ENCODE peak calls at places on chromosomes 7 and 10, in eight cellular contexts. U is mucosa of descending colon, S is AG04449, B is activated B cell treated with CpG ODN at 0.5 μM for 24 hours, N is vagina, Z is lower leg skin, A is RWPE1, Q is colonic mucosa. V is an unnamed sample.

GRCh38 chr10:100838986-100839385 is 73.8 kb upstream of the SLF2 start:
- DNase-seq in U (no peak), S (no peak), B (no peak), N (no peak), Z (no peak), A (no peak), Q (no peak), V (no peak)

GRCh38 chr7:143003393-143004051 is 23.4 kb downstream of the OR9A2 start:
- DNase-seq in U (no peak), S (no peak), B (no peak), N (no peak), Z (no peak), A (peak; percentile 30), Q (no peak), V (no peak)

GRCh38 chr10:133274751-133275682 is 1.7 kb downstream of the ADAM8 start:
- DNase-seq in U (peak; percentile 55), S (no peak), B (peak; percentile 69), N (no peak), Z (no peak), A (peak; percentile 75), Q (no peak), V (peak; percentile 74)

GRCh38 chr7:151722533-151722932 is 154.4 kb downstream of the PRKAG2 start:
- DNase-seq in U (no peak), S (no peak), B (no peak), N (no peak), Z (no peak), A (no peak), Q (no peak), V (no peak)

GRCh38 chr10:86263209-86263608 is 103.4 kb downstream of the GRID1 start:
- DNase-seq in U (no peak), S (no peak), B (no peak), N (peak; percentile 58), Z (peak; percentile 81), A (no peak), Q (no peak), V (no peak)

GRCh38 chr10:98235876-98236275 is 32.1 kb downstream of the LOXL4 start:
- DNase-seq in U (no peak), S (no peak), B (no peak), N (no peak), Z (no peak), A (no peak), Q (no peak), V (no peak)

GRCh38 chr7:106613861-106614560 is 46.9 kb downstream of the CCDC71L start:
- DNase-seq in U (no peak), S (no peak), B (no peak), N (no peak), Z (no peak), A (no peak), Q (no peak), V (no peak)

GRCh38 chr10:78552261-78552811 is 516.4 kb upstream of the ZMIZ1 start:
- DNase-seq in U (peak; percentile 40), S (peak; percentile 37), B (no peak), N (no peak), Z (no peak), A (no peak), Q (no peak), V (no peak)

GRCh38 chr7:157438121-157439025 is 101.6 kb downstream of the DNAJB6 start:
- DNase-seq in U (no peak), S (no peak), B (no peak), N (no peak), Z (peak; percentile 72), A (no peak), Q (no peak), V (no peak)

GRCh38 chr7:131636092-131636491 is 79.7 kb upstream of the PODXL start:
- DNase-seq in U (no peak), S (no peak), B (no peak), N (no peak), Z (no peak), A (no peak), Q (no peak), V (no peak)

GRCh38 chr7:37410305-37411209 is 38.1 kb downstream of the ELMO1 start:
- DNase-seq in U (no peak), S (no peak), B (no peak), N (no peak), Z (peak; percentile 9), A (no peak), Q (no peak), V (no peak)

GRCh38 chr7:108014200-108014599 is 11.2 kb upstream of the LAMB1 start:
- DNase-seq in U (no peak), S (no peak), B (no peak), N (no peak), Z (no peak), A (no peak), Q (no peak), V (no peak)

GRCh38 chr10:99233000-99233679 is 2.5 kb downstream of the HPSE2 start:
- DNase-seq in U (no peak), S (no peak), B (no peak), N (no peak), Z (no peak), A (no peak), Q (no peak), V (no peak)

DNA sequence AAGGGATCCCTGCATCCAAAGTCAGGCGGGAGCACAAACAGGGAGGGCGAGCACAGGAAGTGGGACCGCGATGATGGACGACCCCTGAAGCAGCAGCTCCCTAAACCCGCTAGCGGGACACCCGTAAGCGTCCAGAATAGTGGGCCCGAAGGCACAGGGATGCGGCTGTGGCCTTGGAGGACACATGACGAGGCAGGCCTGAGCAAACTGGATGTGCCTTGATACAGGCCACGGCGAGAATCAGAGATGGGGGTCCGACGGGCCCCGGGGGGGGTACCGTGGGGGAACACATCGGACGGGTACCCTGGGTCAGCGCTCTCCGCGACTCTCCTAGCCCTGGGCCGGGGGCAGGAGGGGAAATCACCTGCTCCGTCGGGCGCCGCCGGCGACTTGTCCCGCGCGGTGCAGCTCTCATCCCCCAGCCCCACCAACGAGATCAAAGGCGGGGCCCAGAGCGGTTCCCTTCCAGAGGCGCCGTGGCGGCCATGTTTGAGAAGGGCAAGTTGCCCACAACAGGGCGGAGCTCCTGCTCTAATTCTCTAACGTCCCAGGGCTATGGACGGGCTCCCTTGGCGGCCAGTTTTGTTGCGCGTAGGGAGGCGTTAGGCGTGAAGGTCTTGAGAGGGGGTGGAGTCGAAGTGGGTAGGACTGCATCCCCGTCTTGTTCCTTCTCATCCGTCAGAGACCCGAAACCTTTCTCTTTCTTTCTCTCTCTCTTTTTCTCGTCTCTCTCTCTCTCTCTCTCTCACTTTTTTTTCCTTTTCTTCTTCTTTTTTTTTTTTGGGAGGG is at the start of gene CUEDC2:
- DNase-seq in U (peak; percentile 99), S (peak; percentile 61), B (peak; percentile 96), N (no peak), Z (peak; percentile 99), A (peak; percentile 95), Q (peak; percentile 99), V (peak; percentile 95)
- TF ChIP-seq CTCF in U (no peak), S (no peak), B (no peak), N (no peak), Z (no peak), A (no peak), Q (no peak), V (no peak)

GRCh38 chr10:42428534-42428933 is 209.8 kb downstream of the ZNF33B start:
- DNase-seq in U (no peak), S (no peak), B (no peak), N (no peak), Z (no peak), A (peak; percentile 1), Q (no peak), V (no peak)
- TF ChIP-seq CTCF in U (no peak), S (no peak), B (no peak), N (no peak), Z (no peak), A (peak; percentile 47), Q (no peak), V (no peak)

GRCh38 chr10:106614293-106614692 is 550.2 kb downstream of the SORCS1 start:
- DNase-seq in U (no peak), S (no peak), B (no peak), N (no peak), Z (no peak), A (no peak), Q (no peak), V (no peak)

GRCh38 chr10:106608101-106608500 is 556.4 kb downstream of the SORCS1 start:
- DNase-seq in U (no peak), S (no peak), B (no peak), N (no peak), Z (no peak), A (no peak), Q (no peak), V (no peak)

GRCh38 chr10:106609466-106609865 is 555.0 kb downstream of the SORCS1 start:
- DNase-seq in U (no peak), S (no peak), B (no peak), N (no peak), Z (no peak), A (peak; percentile 26), Q (no peak), V (no peak)

GRCh38 chr10:106612381-106612780 is 552.1 kb downstream of the SORCS1 start:
- DNase-seq in U (no peak), S (no peak), B (no peak), N (no peak), Z (no peak), A (no peak), Q (no peak), V (no peak)

GRCh38 chr10:106609867-106610266 is 554.6 kb downstream of the SORCS1 start:
- DNase-seq in U (no peak), S (no peak), B (no peak), N (no peak), Z (no peak), A (no peak), Q (no peak), V (no peak)
- TF ChIP-seq CTCF in U (no peak), S (no peak), B (no peak), N (no peak), Z (no peak), A (no peak), Q (no peak), V (no peak)

DNA sequence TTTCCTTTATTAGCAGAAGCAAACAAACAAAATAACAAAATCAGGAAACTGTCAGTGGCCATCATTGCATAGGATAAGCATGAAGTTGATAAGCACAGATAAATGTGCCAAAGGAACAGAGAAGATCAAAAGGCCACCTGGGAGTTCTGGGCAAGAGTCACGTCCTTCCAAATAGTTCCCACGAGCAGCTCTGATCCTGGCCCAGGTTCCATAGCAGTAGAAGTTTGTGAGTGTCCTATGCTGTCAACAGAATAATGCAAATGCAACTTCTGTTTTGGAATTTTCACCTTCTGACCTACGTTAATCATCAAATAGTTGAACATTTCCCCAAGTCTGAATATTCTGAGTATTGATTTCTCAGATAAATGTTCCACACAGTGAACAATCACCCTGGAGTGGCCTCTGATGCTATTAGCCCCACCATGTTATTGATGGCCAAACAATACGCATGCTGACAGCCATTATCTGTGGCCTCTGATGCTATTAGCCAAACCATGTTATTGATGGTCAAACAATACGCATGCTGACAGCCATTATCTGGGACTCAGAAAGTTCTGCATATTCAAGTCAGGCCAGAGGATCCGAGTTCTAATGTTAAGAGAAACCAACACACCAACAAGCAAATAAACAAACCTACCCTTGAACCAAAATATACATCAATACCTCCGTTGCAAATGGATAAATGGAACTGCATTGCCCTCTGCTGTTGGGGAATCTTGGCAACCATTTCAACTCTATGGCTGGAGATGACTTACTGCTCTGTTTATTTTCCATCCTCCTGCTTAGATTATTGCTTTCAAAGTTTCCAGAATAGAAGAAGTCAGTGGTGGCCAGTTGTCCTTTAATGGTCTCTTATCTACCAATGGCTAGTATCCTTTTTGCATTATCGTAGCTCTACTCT is 63.3 kb downstream of the MRC1 start:
- DNase-seq in U (no peak), S (no peak), B (no peak), N (no peak), Z (no peak), A (peak; percentile 4), Q (peak; percentile 22), V (no peak)
- TF ChIP-seq CTCF in U (no peak), S (peak; percentile 29), B (no peak), N (no peak), Z (no peak), A (no peak), Q (peak; percentile 26), V (peak; percentile 57)

GRCh38 chr7:138865843-138866242 is 67.8 kb upstream of the ATP6V0A4 start:
- DNase-seq in U (no peak), S (no peak), B (no peak), N (no peak), Z (no peak), A (peak; percentile 2), Q (no peak), V (no peak)
- TF ChIP-seq CTCF in U (no peak), S (no peak), B (no peak), N (no peak), Z (no peak), A (no peak), Q (no peak), V (no peak)

V was measured in natural killer cell.